ENCODE peak calls at places on chromosome 5, in six cellular contexts. One of them, this sample, is unnamed.

GRCh38 chr5:87912419-87912818 is 356.2 kb downstream of the TMEM161B start:
- DNase-seq in GM23338: no peak
- DNase-seq in pancreas: no peak
- DNase-seq in ovary: no peak
- DNase-seq in HCT116: no peak
- DNase-seq in cardiac muscle cell: no peak
- DNase-seq in this sample: no peak

GRCh38 chr5:126460977-126461376 is 37.8 kb downstream of the GRAMD2B start:
- DNase-seq in GM23338: no peak
- DNase-seq in pancreas: no peak
- DNase-seq in ovary: no peak
- DNase-seq in HCT116: no peak
- DNase-seq in cardiac muscle cell: no peak
- DNase-seq in this sample: no peak

GRCh38 chr5:139439013-139439903 is at the start of gene DNAJC18:
- DNase-seq in GM23338: peak; percentile 97
- DNase-seq in pancreas: peak; percentile 89
- DNase-seq in ovary: peak; percentile 96
- DNase-seq in HCT116: peak; percentile 62
- DNase-seq in cardiac muscle cell: peak; percentile 96
- DNase-seq in this sample: peak; percentile 94

GRCh38 chr5:171295299-171295698 is 13.7 kb upstream of the TLX3 start:
- DNase-seq in GM23338: no peak
- DNase-seq in pancreas: no peak
- DNase-seq in ovary: no peak
- DNase-seq in HCT116: no peak
- DNase-seq in cardiac muscle cell: no peak
- DNase-seq in this sample: no peak

GRCh38 chr5:31581498-31582099 is 49.5 kb downstream of the C5orf22 start:
- DNase-seq in GM23338: peak; percentile 65
- DNase-seq in pancreas: no peak
- DNase-seq in ovary: no peak
- DNase-seq in HCT116: peak; percentile 22
- DNase-seq in cardiac muscle cell: peak; percentile 58
- DNase-seq in this sample: peak; percentile 63

GRCh38 chr5:9149988-9150387 is 395.9 kb downstream of the SEMA5A start:
- DNase-seq in GM23338: no peak
- DNase-seq in pancreas: no peak
- DNase-seq in ovary: no peak
- DNase-seq in HCT116: no peak
- DNase-seq in cardiac muscle cell: no peak
- DNase-seq in this sample: no peak

GRCh38 chr5:119393746-119394145 is 37.9 kb downstream of the TNFAIP8 start:
- DNase-seq in GM23338: no peak
- DNase-seq in pancreas: no peak
- DNase-seq in ovary: no peak
- DNase-seq in HCT116: no peak
- DNase-seq in cardiac muscle cell: no peak
- DNase-seq in this sample: no peak

GRCh38 chr5:56463944-56464571 is 230.9 kb upstream of the ANKRD55 start:
- DNase-seq in GM23338: peak; percentile 51
- DNase-seq in pancreas: no peak
- DNase-seq in ovary: no peak
- DNase-seq in HCT116: no peak
- DNase-seq in cardiac muscle cell: no peak
- DNase-seq in this sample: no peak

GRCh38 chr5:111511174-111512025 is 935 bp downstream of the STARD4 start:
- DNase-seq in GM23338: peak; percentile 17
- DNase-seq in pancreas: no peak
- DNase-seq in ovary: no peak
- DNase-seq in HCT116: no peak
- DNase-seq in cardiac muscle cell: no peak
- DNase-seq in this sample: peak; percentile 12

GRCh38 chr5:160539431-160539830 is 117.8 kb downstream of the PTTG1 start:
- DNase-seq in GM23338: no peak
- DNase-seq in pancreas: no peak
- DNase-seq in ovary: no peak
- DNase-seq in HCT116: no peak
- DNase-seq in cardiac muscle cell: no peak
- DNase-seq in this sample: no peak

GRCh38 chr5:72463499-72464052 is 43.6 kb downstream of the ZNF366 start:
- DNase-seq in GM23338: peak; percentile 38
- DNase-seq in pancreas: no peak
- DNase-seq in ovary: no peak
- DNase-seq in HCT116: no peak
- DNase-seq in cardiac muscle cell: no peak
- DNase-seq in this sample: no peak

GRCh38 chr5:131068893-131069643 is 96.0 kb downstream of the HINT1 start:
- DNase-seq in GM23338: no peak
- DNase-seq in pancreas: no peak
- DNase-seq in ovary: no peak
- DNase-seq in HCT116: no peak
- DNase-seq in cardiac muscle cell: peak; percentile 55
- DNase-seq in this sample: no peak

GRCh38 chr5:57718155-57718554 is 235.5 kb upstream of the ACTBL2 start:
- DNase-seq in GM23338: no peak
- DNase-seq in pancreas: no peak
- DNase-seq in ovary: no peak
- DNase-seq in HCT116: no peak
- DNase-seq in cardiac muscle cell: no peak
- DNase-seq in this sample: no peak

GRCh38 chr5:107893642-107894041 is 222.9 kb upstream of the EFNA5 start:
- DNase-seq in GM23338: no peak
- DNase-seq in pancreas: no peak
- DNase-seq in ovary: no peak
- DNase-seq in HCT116: peak; percentile 23
- DNase-seq in cardiac muscle cell: no peak
- DNase-seq in this sample: peak; percentile 49

GRCh38 chr5:69024241-69024651 is 69.6 kb upstream of the SLC30A5 start:
- DNase-seq in GM23338: peak; percentile 82
- DNase-seq in pancreas: no peak
- DNase-seq in ovary: no peak
- DNase-seq in HCT116: peak; percentile 70
- DNase-seq in cardiac muscle cell: peak; percentile 65
- DNase-seq in this sample: peak; percentile 80

GRCh38 chr5:57117601-57118000 is 56.3 kb upstream of the GPBP1 start:
- DNase-seq in GM23338: no peak
- DNase-seq in pancreas: no peak
- DNase-seq in ovary: no peak
- DNase-seq in HCT116: no peak
- DNase-seq in cardiac muscle cell: no peak
- DNase-seq in this sample: no peak

GRCh38 chr5:51433052-51433710 is 49.9 kb downstream of the ISL1 start:
- DNase-seq in GM23338: no peak
- DNase-seq in pancreas: no peak
- DNase-seq in ovary: no peak
- DNase-seq in HCT116: peak; percentile 18
- DNase-seq in cardiac muscle cell: no peak
- DNase-seq in this sample: peak; percentile 15

GRCh38 chr5:113118298-113118697 is 141.7 kb downstream of the DCP2 start:
- DNase-seq in GM23338: no peak
- DNase-seq in pancreas: no peak
- DNase-seq in ovary: no peak
- DNase-seq in HCT116: no peak
- DNase-seq in cardiac muscle cell: no peak
- DNase-seq in this sample: no peak

GRCh38 chr5:113336975-113337374 is 97.8 kb downstream of the TSSK1B start:
- DNase-seq in GM23338: peak; percentile 77
- DNase-seq in pancreas: peak; percentile 19
- DNase-seq in ovary: no peak
- DNase-seq in HCT116: peak; percentile 70
- DNase-seq in cardiac muscle cell: peak; percentile 67
- DNase-seq in this sample: peak; percentile 69

GRCh38 chr5:181088289-181088688 is 42.7 kb downstream of the OR2V1 start:
- DNase-seq in GM23338: peak; percentile 83
- DNase-seq in pancreas: no peak
- DNase-seq in ovary: no peak
- DNase-seq in HCT116: peak; percentile 42
- DNase-seq in cardiac muscle cell: no peak
- DNase-seq in this sample: peak; percentile 28

GRCh38 chr5:102794677-102795331 is 39.7 kb downstream of the PAM start:
- DNase-seq in GM23338: peak; percentile 62
- DNase-seq in pancreas: no peak
- DNase-seq in ovary: no peak
- DNase-seq in HCT116: no peak
- DNase-seq in cardiac muscle cell: no peak
- DNase-seq in this sample: no peak

GRCh38 chr5:180873628-180874520 is 12.8 kb upstream of the ZFP62 start:
- DNase-seq in GM23338: no peak
- DNase-seq in pancreas: no peak
- DNase-seq in ovary: no peak
- DNase-seq in HCT116: no peak
- DNase-seq in cardiac muscle cell: no peak
- DNase-seq in this sample: no peak

GRCh38 chr5:39618391-39618790 is 193.6 kb upstream of the DAB2 start:
- DNase-seq in GM23338: no peak
- DNase-seq in pancreas: no peak
- DNase-seq in ovary: no peak
- DNase-seq in HCT116: no peak
- DNase-seq in cardiac muscle cell: no peak
- DNase-seq in this sample: peak; percentile 33

GRCh38 chr5:167440846-167441245 is 850.6 kb upstream of the WWC1 start:
- DNase-seq in GM23338: no peak
- DNase-seq in pancreas: no peak
- DNase-seq in ovary: no peak
- DNase-seq in HCT116: no peak
- DNase-seq in cardiac muscle cell: no peak
- DNase-seq in this sample: no peak

DNA sequence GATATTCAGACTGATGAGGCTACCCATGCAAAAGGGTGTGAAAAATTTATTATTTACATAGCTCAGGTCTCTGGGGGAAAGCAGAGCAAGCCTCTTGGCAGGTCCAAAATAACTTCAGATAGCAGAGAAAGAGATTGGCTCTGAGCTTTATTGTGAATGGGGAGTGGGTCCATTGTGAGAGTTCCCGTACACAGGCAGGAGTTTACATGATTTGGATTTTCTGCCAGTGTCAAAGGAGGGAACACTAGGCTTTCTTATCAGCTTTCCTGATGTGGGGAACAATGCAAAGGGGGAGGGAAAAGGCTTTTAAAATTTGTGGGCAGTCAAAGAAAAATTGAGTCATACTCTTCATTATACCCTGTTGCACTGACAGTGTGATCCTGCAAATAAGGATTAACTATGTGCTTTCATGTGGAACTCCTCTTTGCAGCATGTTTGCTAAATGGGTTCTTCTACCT is 615.0 kb upstream of the RIOK2 start:
- DNase-seq in GM23338: no peak
- DNase-seq in pancreas: no peak
- DNase-seq in ovary: no peak
- DNase-seq in HCT116: no peak
- DNase-seq in cardiac muscle cell: no peak
- DNase-seq in this sample: no peak
- H3K27ac ChIP-seq in GM23338: no peak overlapping the region
- H3K27ac ChIP-seq in pancreas: no peak overlapping the region
- H3K27ac ChIP-seq in ovary: no peak overlapping the region
- H3K27ac ChIP-seq in HCT116: no peak overlapping the region
- H3K27ac ChIP-seq in cardiac muscle cell: no peak overlapping the region
- H3K27ac ChIP-seq in this sample: no peak overlapping the region

GRCh38 chr5:148012806-148013205 is 51.0 kb upstream of the SPINK5 start:
- DNase-seq in GM23338: no peak
- DNase-seq in pancreas: no peak
- DNase-seq in ovary: no peak
- DNase-seq in HCT116: no peak
- DNase-seq in cardiac muscle cell: no peak
- DNase-seq in this sample: no peak

GRCh38 chr5:148020247-148020646 is 43.5 kb upstream of the SPINK5 start:
- DNase-seq in GM23338: no peak
- DNase-seq in pancreas: no peak
- DNase-seq in ovary: no peak
- DNase-seq in HCT116: no peak
- DNase-seq in cardiac muscle cell: no peak
- DNase-seq in this sample: no peak

GRCh38 chr5:148011407-148012124 is 52.2 kb upstream of the SPINK5 start:
- DNase-seq in GM23338: no peak
- DNase-seq in pancreas: no peak
- DNase-seq in ovary: no peak
- DNase-seq in HCT116: peak; percentile 22
- DNase-seq in cardiac muscle cell: no peak
- DNase-seq in this sample: no peak

GRCh38 chr5:148014276-148014675 is 49.5 kb upstream of the SPINK5 start:
- DNase-seq in GM23338: no peak
- DNase-seq in pancreas: no peak
- DNase-seq in ovary: no peak
- DNase-seq in HCT116: no peak
- DNase-seq in cardiac muscle cell: no peak
- DNase-seq in this sample: no peak
- H3K27ac ChIP-seq in GM23338: no peak overlapping the region
- H3K27ac ChIP-seq in pancreas: no peak overlapping the region
- H3K27ac ChIP-seq in ovary: no peak overlapping the region
- H3K27ac ChIP-seq in HCT116: no peak overlapping the region
- H3K27ac ChIP-seq in cardiac muscle cell: no peak overlapping the region
- H3K27ac ChIP-seq in this sample: no peak overlapping the region

GRCh38 chr5:149605998-149606721 is 24.9 kb downstream of the ARHGEF37 start:
- DNase-seq in GM23338: no peak
- DNase-seq in pancreas: no peak
- DNase-seq in ovary: no peak
- DNase-seq in HCT116: peak; percentile 90
- DNase-seq in cardiac muscle cell: no peak
- DNase-seq in this sample: no peak
- H3K27ac ChIP-seq in GM23338: no peak overlapping the region
- H3K27ac ChIP-seq in pancreas: no peak overlapping the region
- H3K27ac ChIP-seq in ovary: no peak overlapping the region
- H3K27ac ChIP-seq in HCT116: peak overlapping the region; percentile 45
- H3K27ac ChIP-seq in cardiac muscle cell: no peak overlapping the region
- H3K27ac ChIP-seq in this sample: no peak overlapping the region

GRCh38 chr5:59358005-59358404 is 535.5 kb downstream of the PDE4D start:
- DNase-seq in GM23338: no peak
- DNase-seq in pancreas: no peak
- DNase-seq in ovary: no peak
- DNase-seq in HCT116: no peak
- DNase-seq in cardiac muscle cell: peak; percentile 29
- DNase-seq in this sample: no peak

GRCh38 chr5:59360130-59360555 is 533.4 kb downstream of the PDE4D start:
- DNase-seq in GM23338: peak; percentile 3
- DNase-seq in pancreas: no peak
- DNase-seq in ovary: no peak
- DNase-seq in HCT116: no peak
- DNase-seq in cardiac muscle cell: no peak
- DNase-seq in this sample: no peak

GRCh38 chr5:59356813-59357381 is 536.6 kb downstream of the PDE4D start:
- DNase-seq in GM23338: peak; percentile 78
- DNase-seq in pancreas: no peak
- DNase-seq in ovary: peak; percentile 36
- DNase-seq in HCT116: no peak
- DNase-seq in cardiac muscle cell: peak; percentile 89
- DNase-seq in this sample: no peak

GRCh38 chr5:59357421-59357977 is 536.0 kb downstream of the PDE4D start:
- DNase-seq in GM23338: peak; percentile 44
- DNase-seq in pancreas: no peak
- DNase-seq in ovary: peak; percentile 33
- DNase-seq in HCT116: no peak
- DNase-seq in cardiac muscle cell: peak; percentile 90
- DNase-seq in this sample: no peak

DNA sequence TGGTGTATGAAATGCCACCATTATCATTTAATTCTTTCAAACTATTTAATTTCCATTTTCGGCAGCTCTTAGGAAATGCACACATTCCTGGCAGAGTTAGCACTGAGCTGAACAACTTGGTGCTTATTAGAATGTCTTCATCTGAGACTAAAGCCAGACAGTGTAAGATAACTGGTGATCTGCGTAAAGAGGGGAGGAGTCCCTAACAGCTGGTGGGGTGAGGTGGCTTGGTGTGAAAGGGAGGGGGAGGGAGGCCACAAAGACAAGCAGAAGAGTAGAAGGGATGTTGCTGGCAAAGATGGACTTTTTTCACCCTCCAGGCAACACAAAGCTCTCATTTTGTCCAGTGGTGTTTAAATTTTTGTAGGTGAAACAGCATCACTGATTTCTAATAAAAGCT is 535.0 kb downstream of the PDE4D start:
- DNase-seq in GM23338: peak; percentile 36
- DNase-seq in pancreas: no peak
- DNase-seq in ovary: peak; percentile 56
- DNase-seq in HCT116: no peak
- DNase-seq in cardiac muscle cell: peak; percentile 63
- DNase-seq in this sample: no peak
- H3K27ac ChIP-seq in GM23338: no peak overlapping the region
- H3K27ac ChIP-seq in pancreas: no peak overlapping the region
- H3K27ac ChIP-seq in ovary: no peak overlapping the region
- H3K27ac ChIP-seq in HCT116: no peak overlapping the region
- H3K27ac ChIP-seq in cardiac muscle cell: peak overlapping the region; percentile 97
- H3K27ac ChIP-seq in this sample: no peak overlapping the region

This sample was measured in A673.